ENCODE peak calls at places on chromosomes 13 and 19, in four cellular contexts. L is activated CD4-positive, alpha-beta T cell treated with anti-CD3 and anti-CD28 coated beads, Interleukin-2, amount 50 U/mL, for 1 hour; G is NCI-H1417; O is stimulated activated CD8-positive, alpha-beta memory T cell treated with anti-CD3 and anti-CD28 coated beads, Interleukin-15, amount 100 ng/mL, for 24 hours. M is an unnamed sample.

GRCh38 chr13:80612804-80613203 is 271.9 kb upstream of the SPRY2 start:
- DNase-seq in L (no peak), G (no peak), O (no peak), M (no peak)

GRCh38 chr19:55136399-55137102 is 12.5 kb downstream of the TNNT1 start:
- DNase-seq in L (no peak), G (no peak), O (no peak), M (no peak)

GRCh38 chr19:18422530-18423191 is 3.5 kb downstream of the SSBP4 start:
- DNase-seq in L (no peak), G (no peak), O (no peak), M (no peak)

GRCh38 chr13:75326173-75327131 is 155.5 kb downstream of the TBC1D4 start:
- DNase-seq in L (peak), G (no peak), O (peak), M (no peak)

GRCh38 chr19:17243854-17244617 is 1.7 kb downstream of the NR2F6 start:
- DNase-seq in L (no peak), G (no peak), O (no peak), M (peak)

GRCh38 chr19:9323557-9323918 is 441 bp upstream of the ZNF559 start:
- DNase-seq in L (no peak), G (peak), O (no peak), M (peak)

GRCh38 chr19:41261474-41262190 is 2.5 kb upstream of the HNRNPUL1 start:
- DNase-seq in L (no peak), G (no peak), O (no peak), M (no peak)

GRCh38 chr13:110676511-110677204 is 29.3 kb downstream of the CARS2 start:
- DNase-seq in L (no peak), G (no peak), O (no peak), M (no peak)

GRCh38 chr13:102846261-102847015 is 606 bp downstream of the ERCC5 start:
- DNase-seq in L (peak), G (peak), O (peak), M (peak)

GRCh38 chr13:67353031-67353430 is 122.9 kb upstream of the PCDH9 start:
- DNase-seq in L (no peak), G (no peak), O (no peak), M (no peak)

GRCh38 chr13:36850790-36851438 is 31.9 kb downstream of the RFXAP start:
- DNase-seq in L (no peak), G (peak), O (no peak), M (no peak)

GRCh38 chr19:3614858-3615505 is 8.3 kb upstream of the TBXA2R start:
- DNase-seq in L (no peak), G (no peak), O (no peak), M (no peak)

GRCh38 chr19:46471116-46471733 is at the start of gene PNMA8A:
- DNase-seq in L (no peak), G (peak), O (no peak), M (peak)

GRCh38 chr13:34290661-34291060 is 472.7 kb downstream of the RFC3 start:
- DNase-seq in L (no peak), G (no peak), O (no peak), M (no peak)

GRCh38 chr13:19650742-19651141 is 17.3 kb downstream of the MPHOSPH8 start:
- DNase-seq in L (no peak), G (no peak), O (no peak), M (no peak)

GRCh38 chr13:69857188-69857821 is 250.3 kb upstream of the ATXN8OS start:
- DNase-seq in L (no peak), G (peak), O (no peak), M (peak)

GRCh38 chr19:41316306-41316920 is 6.4 kb downstream of the CCDC97 start:
- DNase-seq in L (no peak), G (no peak), O (no peak), M (no peak)

GRCh38 chr13:84430441-84430840 is 548.2 kb upstream of the SLITRK1 start:
- DNase-seq in L (no peak), G (no peak), O (no peak), M (peak)

GRCh38 chr13:84571264-84571663 is 689.0 kb upstream of the SLITRK1 start:
- DNase-seq in L (no peak), G (no peak), O (no peak), M (no peak)

GRCh38 chr13:33578786-33579185 is 239.2 kb upstream of the RFC3 start:
- DNase-seq in L (no peak), G (no peak), O (no peak), M (no peak)

GRCh38 chr13:41533266-41533665 is 75.9 kb downstream of the RGCC start:
- DNase-seq in L (no peak), G (no peak), O (no peak), M (no peak)

GRCh38 chr13:65830411-65831172 is 1399.5 kb downstream of the PCDH9 start:
- DNase-seq in L (no peak), G (no peak), O (no peak), M (no peak)

GRCh38 chr19:5492813-5493409 is 37.7 kb downstream of the ZNRF4 start:
- DNase-seq in L (no peak), G (no peak), O (no peak), M (no peak)

GRCh38 chr13:26476111-26476743 is 81.3 kb upstream of the WASF3 start:
- DNase-seq in L (no peak), G (no peak), O (no peak), M (no peak)

GRCh38 chr19:7257148-7258041 is 36.8 kb downstream of the INSR start:
- DNase-seq in L (no peak), G (no peak), O (no peak), M (no peak)

GRCh38 chr19:14138576-14139265 is 2.3 kb upstream of the ASF1B start:
- DNase-seq in L (no peak), G (no peak), O (no peak), M (no peak)

GRCh38 chr13:112845511-112846144 is 123.4 kb upstream of the MCF2L start:
- DNase-seq in L (no peak), G (no peak), O (no peak), M (no peak)

GRCh38 chr13:80036845-80037504 is 304.0 kb downstream of the SPRY2 start:
- DNase-seq in L (no peak), G (no peak), O (no peak), M (no peak)

GRCh38 chr13:63481334-63481733 is 2065.7 kb upstream of the PCDH20 start:
- DNase-seq in L (no peak), G (no peak), O (no peak), M (no peak)

GRCh38 chr13:99228737-99229691 is 28.4 kb downstream of the UBAC2 start:
- DNase-seq in L (no peak), G (no peak), O (no peak), M (no peak)